ENCODE peak calls at places on chromosome 1, in six cellular contexts. J is cardiac muscle cell, Q is pancreas, M is psoas muscle, Z is mucosa of descending colon, X is heart left ventricle. T is an unnamed sample. For H3K4me1, the result is how much of the 10 kb centered on the place peaks cover.

GRCh38 chr1:170734412-170735175 is 70.7 kb downstream of the PRRX1 start:
- DNase-seq in Z (no peak), J (no peak), M (no peak), Q (no peak), X (no peak), T (no peak)

GRCh38 chr1:53473463-53473862 is 14.3 kb downstream of the DMRTB1 start:
- DNase-seq in M (no peak), Q (no peak), Z (no peak), J (no peak), X (no peak), T (no peak)

GRCh38 chr1:162151900-162152829 is 82.7 kb downstream of the NOS1AP start:
- DNase-seq in Z (no peak), X (no peak), M (no peak), Q (no peak), J (peak), T (no peak)

GRCh38 chr1:37446874-37447273 is 27.5 kb upstream of the ZC3H12A start:
- DNase-seq in Q (no peak), Z (no peak), X (no peak), J (no peak), M (no peak), T (no peak)

GRCh38 chr1:70431317-70431716 is 20.2 kb downstream of the CTH start:
- DNase-seq in Q (no peak), Z (no peak), J (no peak), M (no peak), X (no peak), T (no peak)

GRCh38 chr1:234438579-234438978 is 40.4 kb downstream of the TARBP1 start:
- DNase-seq in X (no peak), Z (no peak), J (no peak), Q (no peak), M (no peak), T (no peak)

GRCh38 chr1:59994302-59995198 is 68.0 kb upstream of the CYP2J2 start:
- DNase-seq in Q (no peak), X (peak), Z (no peak), M (no peak), J (peak), T (no peak)

GRCh38 chr1:153444078-153444477 is 16.4 kb downstream of the S100A7 start:
- DNase-seq in X (no peak), J (no peak), Q (no peak), Z (no peak), M (no peak), T (no peak)

GRCh38 chr1:167629681-167630567 is at the start of gene RCSD1:
- DNase-seq in J (no peak), X (peak), Z (peak), Q (peak), M (peak), T (peak)
- H3K4me3 ChIP-seq in J (peak), X (peak), Z (peak), Q (peak), M (peak), T (peak)

GRCh38 chr1:100131623-100132022 is 1.1 kb downstream of the SASS6 start:
- DNase-seq in J (no peak), Z (no peak), M (no peak), Q (no peak), X (no peak), T (no peak)
- H3K4me1 ChIP-seq in J (under half), Z (under half), M (under half), Q (under half), X (under half), T (under half)

GRCh38 chr1:9687120-9687875 is 35.8 kb downstream of the PIK3CD start:
- DNase-seq in M (peak), Z (peak), Q (peak), J (peak), X (peak), T (peak)
- TF ChIP-seq CTCF in M (no peak), Z (no peak), Q (no peak), J (peak), X (no peak), T (no peak)

DNA sequence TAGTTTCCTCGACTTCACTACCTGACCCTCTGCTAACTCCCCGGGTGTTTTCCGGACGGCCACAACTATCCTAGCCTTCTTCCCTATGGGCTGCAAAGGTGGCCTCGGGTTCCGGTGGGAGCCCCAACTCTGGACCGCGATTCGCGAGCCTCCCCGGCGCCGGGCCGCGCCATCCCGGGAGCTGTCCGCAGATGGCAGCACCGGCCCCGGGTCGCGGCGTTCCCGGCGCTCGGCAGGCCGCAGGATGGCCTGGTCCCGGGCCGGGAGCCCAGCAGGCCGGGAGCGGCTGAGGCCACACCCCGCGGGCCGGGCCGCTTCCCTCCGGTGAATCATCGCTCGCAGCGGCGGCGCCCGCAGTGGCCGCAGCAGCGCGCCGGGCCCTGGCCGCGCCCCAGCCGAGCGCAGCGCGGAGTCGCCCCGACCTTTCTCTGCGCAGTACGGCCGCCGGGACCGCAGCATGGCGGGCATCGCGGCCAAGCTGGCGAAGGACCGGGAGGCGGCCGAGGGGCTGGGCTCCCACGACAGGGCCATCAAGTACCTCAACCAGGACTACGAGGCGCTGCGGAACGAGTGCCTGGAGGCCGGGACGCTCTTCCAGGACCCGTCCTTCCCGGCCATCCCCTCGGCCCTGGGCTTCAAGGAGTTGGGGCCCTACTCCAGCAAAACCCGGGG is at the start of gene CAPN2:
- DNase-seq in J (peak), M (peak), X (peak), Q (peak), Z (peak), T (peak)
- H3K4me3 ChIP-seq in J (peak), M (peak), X (peak), Q (peak), Z (peak), T (peak)

GRCh38 chr1:116908821-116909510 is 750 bp upstream of the PTGFRN start:
- DNase-seq in M (no peak), J (no peak), Z (no peak), Q (no peak), X (no peak), T (no peak)

GRCh38 chr1:116907351-116907750 is 2.4 kb upstream of the PTGFRN start:
- DNase-seq in M (no peak), Z (no peak), J (no peak), X (no peak), Q (no peak), T (no peak)

GRCh38 chr1:116904791-116905320 is 4.9 kb upstream of the PTGFRN start:
- DNase-seq in M (no peak), Q (no peak), Z (no peak), X (no peak), J (no peak), T (no peak)

GRCh38 chr1:116908266-116908665 is 1.4 kb upstream of the PTGFRN start:
- DNase-seq in Q (no peak), M (no peak), Z (no peak), J (no peak), X (no peak), T (no peak)

DNA sequence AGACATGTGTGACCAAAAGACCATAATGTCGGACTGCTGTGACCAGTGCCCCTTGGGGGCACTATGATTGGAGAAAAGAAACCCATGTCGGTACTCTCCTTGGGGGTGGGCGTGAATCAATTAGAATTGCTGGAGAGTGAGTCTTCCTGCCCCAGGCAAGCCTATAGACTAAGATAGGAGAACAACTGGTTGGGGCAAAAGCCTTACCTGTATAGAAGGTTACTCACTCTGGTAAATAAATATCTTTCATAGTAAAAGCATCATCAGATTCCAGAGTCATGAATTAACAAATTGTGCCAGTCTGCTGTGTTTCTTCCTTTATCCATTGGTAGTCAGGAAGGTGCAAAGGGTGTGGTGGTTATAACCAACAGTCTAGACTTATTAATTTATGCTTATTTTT is 2.9 kb upstream of the PTGFRN start:
- DNase-seq in J (no peak), X (no peak), M (no peak), Z (no peak), Q (no peak), T (no peak)
- H3K4me1 ChIP-seq in J (under half), X (under half), M (under half), Z (under half), Q (under half), T (under half)